ENCODE peak calls at places on chromosome 5, in ten cellular contexts. R is epithelial cell of proximal tubule; K is right atrium auricular region; F is stimulated activated CD8-positive, alpha-beta memory T cell treated with anti-CD3 and anti-CD28 coated beads, Interleukin-2, amount 100 ng/mL, for 1 hour; M is activated CD8-positive, alpha-beta memory T cell treated with anti-CD3 and anti-CD28 coated beads for 48 hours; N is left colon; Q is GM12891; A is lower leg skin; C is GM23338; I is NCI-H2081. W is an unnamed sample.

GRCh38 chr5:75059887-75060286 is 7.5 kb upstream of the GCNT4 start:
- DNase-seq in R (no peak), K (no peak), F (no peak), M (no peak), N (no peak), Q (no peak), A (no peak), C (no peak), I (no peak), W (no peak)

GRCh38 chr5:178786859-178787499 is 56.5 kb upstream of the ZNF354A start:
- DNase-seq in R (peak), K (no peak), F (no peak), M (no peak), N (no peak), Q (no peak), A (no peak), C (no peak), I (no peak), W (no peak)

GRCh38 chr5:172721455-172722308 is 49.3 kb downstream of the DUSP1 start:
- DNase-seq in R (no peak), K (no peak), F (no peak), M (no peak), N (no peak), Q (no peak), A (no peak), C (no peak), I (no peak), W (no peak)

GRCh38 chr5:2148312-2149195 is 265.8 kb upstream of the IRX4 start:
- DNase-seq in R (no peak), K (no peak), F (no peak), M (no peak), N (no peak), Q (no peak), A (no peak), C (no peak), I (no peak), W (no peak)

GRCh38 chr5:141664733-141665461 is 13.7 kb upstream of the FCHSD1 start:
- DNase-seq in R (no peak), K (peak), F (peak), M (peak), N (peak), Q (peak), A (peak), C (peak), I (peak), W (peak)

GRCh38 chr5:81717815-81718214 is 33.1 kb downstream of the SSBP2 start:
- DNase-seq in R (no peak), K (no peak), F (no peak), M (no peak), N (no peak), Q (no peak), A (no peak), C (no peak), I (no peak), W (no peak)

GRCh38 chr5:137887831-137888230 is 1.4 kb upstream of the PKD2L2 start:
- DNase-seq in R (no peak), K (no peak), F (no peak), M (no peak), N (no peak), Q (no peak), A (no peak), C (no peak), I (no peak), W (no peak)

GRCh38 chr5:163614787-163615186 is 109.4 kb downstream of the MAT2B start:
- DNase-seq in R (no peak), K (no peak), F (no peak), M (no peak), N (no peak), Q (no peak), A (no peak), C (no peak), I (no peak), W (no peak)

GRCh38 chr5:138663009-138663408 is 87.8 kb upstream of the HSPA9 start:
- DNase-seq in R (no peak), K (no peak), F (no peak), M (no peak), N (no peak), Q (peak), A (no peak), C (no peak), I (no peak), W (no peak)

GRCh38 chr5:146767534-146767933 is 111.0 kb downstream of the PPP2R2B start:
- DNase-seq in R (no peak), K (no peak), F (no peak), M (no peak), N (no peak), Q (no peak), A (no peak), C (no peak), I (no peak), W (no peak)

GRCh38 chr5:55344392-55344992 is 36.7 kb downstream of the MTREX start:
- DNase-seq in R (no peak), K (peak), F (peak), M (no peak), N (no peak), Q (no peak), A (peak), C (peak), I (no peak), W (peak)

GRCh38 chr5:18119156-18119785 is 485.0 kb downstream of the TAF11L14 start:
- DNase-seq in R (no peak), K (no peak), F (no peak), M (no peak), N (no peak), Q (no peak), A (no peak), C (peak), I (no peak), W (no peak)

GRCh38 chr5:119454171-119454570 is 1.9 kb downstream of the HSD17B4 start:
- DNase-seq in R (no peak), K (no peak), F (no peak), M (no peak), N (no peak), Q (no peak), A (no peak), C (no peak), I (no peak), W (no peak)

GRCh38 chr5:153456993-153457392 is 33.5 kb upstream of the GRIA1 start:
- DNase-seq in R (no peak), K (no peak), F (no peak), M (no peak), N (no peak), Q (no peak), A (no peak), C (no peak), I (no peak), W (no peak)

GRCh38 chr5:4233671-4234070 is 638.0 kb downstream of the IRX1 start:
- DNase-seq in R (no peak), K (no peak), F (no peak), M (no peak), N (no peak), Q (no peak), A (no peak), C (peak), I (no peak), W (no peak)

GRCh38 chr5:14011089-14012004 is 66.9 kb upstream of the DNAH5 start:
- DNase-seq in R (no peak), K (peak), F (no peak), M (peak), N (peak), Q (peak), A (peak), C (peak), I (peak), W (no peak)